ENCODE peak calls at places on chromosomes 12 and 14, in seven cellular contexts. One of them, this sample, is unnamed.
A peak's percentile ranks its signal among the peaks of the same experiment; 100 is the strongest.

GRCh38 chr12:109020136-109020535 is 732 bp downstream of the SVOP start:
- DNase-seq in RPMI8226: no peak
- DNase-seq in anterior cingulate cortex: no peak
- DNase-seq in nephron progenitor cell: no peak
- DNase-seq in activated T-helper 9 cell treated with anti-CD3 and anti-CD28 coated beads, Interleukin-2, amount 50 U/mL, for 16 hours: no peak
- DNase-seq in endothelial cell: no peak
- DNase-seq in heart right ventricle: no peak
- DNase-seq in this sample: no peak

GRCh38 chr12:71755146-71755892 is 656 bp downstream of the RAB21 start:
- DNase-seq in RPMI8226: peak; percentile 50
- DNase-seq in anterior cingulate cortex: peak; percentile 29
- DNase-seq in nephron progenitor cell: no peak
- DNase-seq in activated T-helper 9 cell treated with anti-CD3 and anti-CD28 coated beads, Interleukin-2, amount 50 U/mL, for 16 hours: peak; percentile 51
- DNase-seq in endothelial cell: peak; percentile 7
- DNase-seq in heart right ventricle: no peak
- DNase-seq in this sample: peak; percentile 8

GRCh38 chr12:53219956-53220856 is 11.8 kb downstream of the RARG start:
- DNase-seq in RPMI8226: peak; percentile 86
- DNase-seq in anterior cingulate cortex: peak; percentile 69
- DNase-seq in nephron progenitor cell: peak; percentile 69
- DNase-seq in activated T-helper 9 cell treated with anti-CD3 and anti-CD28 coated beads, Interleukin-2, amount 50 U/mL, for 16 hours: peak; percentile 63
- DNase-seq in endothelial cell: no peak
- DNase-seq in heart right ventricle: peak; percentile 75
- DNase-seq in this sample: peak; percentile 31

GRCh38 chr14:30275604-30276003 is 283.4 kb upstream of the G2E3 start:
- DNase-seq in RPMI8226: no peak
- DNase-seq in anterior cingulate cortex: no peak
- DNase-seq in nephron progenitor cell: no peak
- DNase-seq in activated T-helper 9 cell treated with anti-CD3 and anti-CD28 coated beads, Interleukin-2, amount 50 U/mL, for 16 hours: no peak
- DNase-seq in endothelial cell: no peak
- DNase-seq in heart right ventricle: no peak
- DNase-seq in this sample: no peak

GRCh38 chr14:53011053-53011462 is 60.2 kb upstream of the FERMT2 start:
- DNase-seq in RPMI8226: no peak
- DNase-seq in anterior cingulate cortex: no peak
- DNase-seq in nephron progenitor cell: peak; percentile 18
- DNase-seq in activated T-helper 9 cell treated with anti-CD3 and anti-CD28 coated beads, Interleukin-2, amount 50 U/mL, for 16 hours: no peak
- DNase-seq in endothelial cell: no peak
- DNase-seq in heart right ventricle: peak; percentile 61
- DNase-seq in this sample: peak; percentile 7

GRCh38 chr12:126389215-126389841 is 1324.1 kb downstream of the AACS start:
- DNase-seq in RPMI8226: no peak
- DNase-seq in anterior cingulate cortex: no peak
- DNase-seq in nephron progenitor cell: no peak
- DNase-seq in activated T-helper 9 cell treated with anti-CD3 and anti-CD28 coated beads, Interleukin-2, amount 50 U/mL, for 16 hours: no peak
- DNase-seq in endothelial cell: no peak
- DNase-seq in heart right ventricle: no peak
- DNase-seq in this sample: no peak

GRCh38 chr12:52178984-52179383 is 12.8 kb downstream of the KRT80 start:
- DNase-seq in RPMI8226: no peak
- DNase-seq in anterior cingulate cortex: no peak
- DNase-seq in nephron progenitor cell: no peak
- DNase-seq in activated T-helper 9 cell treated with anti-CD3 and anti-CD28 coated beads, Interleukin-2, amount 50 U/mL, for 16 hours: no peak
- DNase-seq in endothelial cell: no peak
- DNase-seq in heart right ventricle: no peak
- DNase-seq in this sample: no peak

GRCh38 chr12:27085654-27086053 is 3.3 kb upstream of the C12orf71 start:
- DNase-seq in RPMI8226: no peak
- DNase-seq in anterior cingulate cortex: no peak
- DNase-seq in nephron progenitor cell: no peak
- DNase-seq in activated T-helper 9 cell treated with anti-CD3 and anti-CD28 coated beads, Interleukin-2, amount 50 U/mL, for 16 hours: no peak
- DNase-seq in endothelial cell: no peak
- DNase-seq in heart right ventricle: no peak
- DNase-seq in this sample: no peak

GRCh38 chr12:124441443-124442190 is 125.8 kb downstream of the NCOR2 start:
- DNase-seq in RPMI8226: no peak
- DNase-seq in anterior cingulate cortex: no peak
- DNase-seq in nephron progenitor cell: no peak
- DNase-seq in activated T-helper 9 cell treated with anti-CD3 and anti-CD28 coated beads, Interleukin-2, amount 50 U/mL, for 16 hours: no peak
- DNase-seq in endothelial cell: no peak
- DNase-seq in heart right ventricle: no peak
- DNase-seq in this sample: no peak

GRCh38 chr14:80956922-80957321 is 1.5 kb downstream of the TSHR start:
- DNase-seq in RPMI8226: peak; percentile 51
- DNase-seq in anterior cingulate cortex: no peak
- DNase-seq in nephron progenitor cell: no peak
- DNase-seq in activated T-helper 9 cell treated with anti-CD3 and anti-CD28 coated beads, Interleukin-2, amount 50 U/mL, for 16 hours: no peak
- DNase-seq in endothelial cell: no peak
- DNase-seq in heart right ventricle: no peak
- DNase-seq in this sample: no peak

This sample was measured in caudate nucleus.